ENCODE peak calls at places on chromosomes 13 and 19, in ten cellular contexts. F is mesenteric fat pad; C is stomach; R is HS-27A; I is transverse colon; Z is EH; G is activated CD8-positive, alpha-beta T cell treated with anti-CD3 and anti-CD28 coated beads, Interleukin-2, amount 10 ng/mL, durations not matched to agents 7 days and 5 days; X is NCI-H460; E is AG08395; O is sciatic nerve. T is an unnamed sample.
A peak's percentile ranks its signal among the peaks of the same experiment; 100 is the strongest.

GRCh38 chr13:101490400-101491015 is 38.0 kb downstream of the ITGBL1 start:
- DNase-seq in R (no peak), F (no peak), G (no peak), E (no peak), O (no peak), I (no peak), Z (peak; percentile 41), C (no peak), X (no peak), T (no peak)

GRCh38 chr19:2148482-2149135 is 2.8 kb downstream of the AP3D1 start:
- DNase-seq in E (no peak), R (no peak), Z (no peak), F (no peak), I (no peak), X (no peak), G (no peak), C (no peak), O (no peak), T (no peak)

GRCh38 chr13:21330126-21330861 is 128.8 kb downstream of the ZDHHC20 start:
- DNase-seq in F (no peak), Z (peak; percentile 5), R (no peak), X (no peak), C (no peak), G (no peak), O (no peak), E (no peak), I (no peak), T (peak; percentile 60)

GRCh38 chr13:30623392-30623791 is 5.7 kb downstream of the USPL1 start:
- DNase-seq in F (no peak), I (no peak), C (no peak), O (no peak), E (no peak), Z (no peak), X (no peak), R (no peak), G (no peak), T (no peak)

GRCh38 chr19:13095934-13096890 is 6.4 kb downstream of the LYL1 start:
- DNase-seq in Z (no peak), O (no peak), F (no peak), X (no peak), I (no peak), C (no peak), G (no peak), R (no peak), E (no peak), T (no peak)

GRCh38 chr13:112454648-112455334 is 78.6 kb downstream of the SPACA7 start:
- DNase-seq in F (peak; percentile 75), Z (no peak), O (no peak), C (no peak), X (no peak), R (no peak), E (no peak), G (no peak), I (no peak), T (no peak)

GRCh38 chr13:98766120-98766519 is 13.6 kb upstream of the SLC15A1 start:
- DNase-seq in C (no peak), G (no peak), E (no peak), Z (no peak), F (no peak), O (no peak), I (no peak), X (no peak), R (no peak), T (no peak)

GRCh38 chr13:75404721-75405120 is 77.2 kb downstream of the TBC1D4 start:
- DNase-seq in I (no peak), X (no peak), C (no peak), O (no peak), G (no peak), E (no peak), F (no peak), Z (no peak), R (no peak), T (no peak)

GRCh38 chr13:44692173-44692713 is 116.1 kb upstream of the TSC22D1 start:
- DNase-seq in G (no peak), X (no peak), O (no peak), Z (peak; percentile 39), R (no peak), I (no peak), C (no peak), F (no peak), E (no peak), T (no peak)

GRCh38 chr13:51330741-51331140 is 8.8 kb upstream of the SERPINE3 start:
- DNase-seq in O (no peak), X (no peak), Z (peak; percentile 48), F (no peak), C (no peak), E (peak; percentile 64), I (no peak), G (no peak), R (no peak), T (peak; percentile 7)

GRCh38 chr13:98507060-98507797 is 69.7 kb downstream of the STK24 start:
- DNase-seq in X (no peak), G (no peak), Z (peak; percentile 79), F (no peak), I (peak; percentile 62), R (no peak), C (peak; percentile 86), O (no peak), E (no peak), T (no peak)